ENCODE peak calls at places on chromosome 15, in four cellular contexts. H, J, C and M are unnamed samples.

GRCh38 chr15:38069506-38069905 is 135.1 kb downstream of the TMCO5A start:
- DNase-seq in J (peak; percentile 95), H (peak; percentile 91), C (no peak), M (no peak)

GRCh38 chr15:89815769-89816168 is 1.1 kb upstream of the ANPEP start:
- DNase-seq in C (no peak), H (no peak), J (no peak), M (no peak)

GRCh38 chr15:84725001-84725491 is 9.1 kb upstream of the SEC11A start:
- DNase-seq in C (no peak), J (peak; percentile 52), H (peak; percentile 76), M (no peak)

GRCh38 chr15:63870403-63871209 is 36.9 kb upstream of the HERC1 start:
- DNase-seq in H (peak; percentile 82), J (peak; percentile 84), C (no peak), M (peak; percentile 54)

GRCh38 chr15:31221936-31222515 is 104.6 kb upstream of the KLF13 start:
- DNase-seq in H (no peak), J (no peak), C (no peak), M (no peak)

GRCh38 chr15:38257676-38258075 is 5.0 kb downstream of the SPRED1 start:
- DNase-seq in C (no peak), J (no peak), H (no peak), M (no peak)

GRCh38 chr15:59249816-59250215 is 43.2 kb downstream of the LDHAL6B start:
- DNase-seq in J (no peak), H (no peak), C (no peak), M (no peak)

GRCh38 chr15:87348746-87349145 is 907.8 kb downstream of the NTRK3 start:
- DNase-seq in C (no peak), J (peak; percentile 35), H (peak; percentile 64), M (no peak)

GRCh38 chr15:32659340-32659831 is 17.9 kb downstream of the SCG5 start:
- DNase-seq in C (no peak), J (peak; percentile 85), H (peak; percentile 84), M (no peak)

GRCh38 chr15:100124936-100125626 is 216.7 kb downstream of the ADAMTS17 start:
- DNase-seq in C (peak; percentile 56), J (no peak), H (no peak), M (no peak)

GRCh38 chr15:25738171-25738792 is 124.8 kb downstream of the ATP10A start:
- DNase-seq in H (peak; percentile 13), J (peak; percentile 40), C (no peak), M (no peak)

GRCh38 chr15:51924146-51925068 is 47.2 kb downstream of the LEO1 start:
- DNase-seq in H (no peak), J (no peak), C (no peak), M (no peak)

GRCh38 chr15:68112711-68113110 is 58.6 kb downstream of the PIAS1 start:
- DNase-seq in C (no peak), H (peak; percentile 36), J (peak; percentile 24), M (no peak)

GRCh38 chr15:68478853-68479252 is 46.9 kb upstream of the ITGA11 start:
- DNase-seq in H (no peak), J (no peak), C (no peak), M (no peak)

GRCh38 chr15:34085746-34086145 is 15.9 kb downstream of the EMC7 start:
- DNase-seq in J (peak; percentile 29), C (no peak), H (peak; percentile 62), M (peak; percentile 16)

GRCh38 chr15:31361764-31362120 is 35.1 kb downstream of the KLF13 start:
- DNase-seq in H (no peak), J (no peak), C (no peak), M (no peak)

GRCh38 chr15:78440375-78441373 is 2.7 kb downstream of the IREB2 start:
- DNase-seq in J (no peak), H (no peak), C (peak; percentile 11), M (no peak)

GRCh38 chr15:58875343-58875742 is 58.1 kb downstream of the SLTM start:
- DNase-seq in H (no peak), C (no peak), J (no peak), M (no peak)

GRCh38 chr15:101697488-101697887 is 26.8 kb downstream of the TARS3 start:
- DNase-seq in J (no peak), H (no peak), C (no peak), M (no peak)

GRCh38 chr15:73989001-73989798 is 2.9 kb downstream of the STOML1 start:
- DNase-seq in H (peak; percentile 90), C (no peak), J (peak; percentile 86), M (peak; percentile 36)

GRCh38 chr15:87403973-87404372 is 852.6 kb downstream of the NTRK3 start:
- DNase-seq in H (no peak), C (no peak), J (no peak), M (no peak)

GRCh38 chr15:39860200-39860599 is 59.9 kb downstream of the GPR176 start:
- DNase-seq in J (no peak), C (no peak), H (no peak), M (no peak)

DNA sequence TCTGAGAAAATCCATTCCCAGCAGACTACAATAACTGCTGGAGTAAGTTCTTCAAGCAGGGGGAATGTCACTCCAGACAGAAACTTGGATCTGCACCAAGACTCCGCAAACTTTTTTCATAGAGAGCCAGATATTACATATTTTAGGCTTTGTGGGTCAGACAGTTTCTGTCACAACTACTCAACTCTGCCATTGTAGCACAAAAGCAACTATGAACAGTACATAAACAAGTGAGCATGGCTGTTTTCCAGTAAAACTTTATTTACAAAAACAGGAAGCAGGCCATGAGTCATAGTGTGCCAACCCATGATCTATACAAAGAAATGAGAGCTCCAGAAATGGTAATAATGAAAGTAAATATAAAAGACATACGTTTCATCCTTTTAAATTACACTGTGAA is 223.2 kb upstream of the CGNL1 start:
- DNase-seq in H (peak; percentile 56), J (peak; percentile 87), C (no peak), M (no peak)
- H3K4me3 ChIP-seq in H (no peak overlapping the region), J (no peak overlapping the region), C (no peak overlapping the region), M (no peak overlapping the region)

GRCh38 chr15:92822216-92823144 is 77.6 kb upstream of the CHD2 start:
- DNase-seq in H (peak; percentile 39), C (no peak), J (no peak), M (no peak)
- H3K4me3 ChIP-seq in H (no peak overlapping the region), C (no peak overlapping the region), J (no peak overlapping the region), M (no peak overlapping the region)

GRCh38 chr15:48537277-48538113 is 108.0 kb downstream of the FBN1 start:
- DNase-seq in H (no peak), C (no peak), J (peak; percentile 55), M (no peak)
- H3K4me3 ChIP-seq in H (no peak overlapping the region), C (no peak overlapping the region), J (no peak overlapping the region), M (no peak overlapping the region)

GRCh38 chr15:70437882-70438331 is 325.5 kb downstream of the UACA start:
- DNase-seq in C (no peak), J (no peak), H (no peak), M (no peak)
- H3K4me3 ChIP-seq in C (no peak overlapping the region), J (no peak overlapping the region), H (no peak overlapping the region), M (no peak overlapping the region)

GRCh38 chr15:81514769-81515168 is 140.8 kb upstream of the TMC3 start:
- DNase-seq in C (no peak), J (no peak), H (no peak), M (no peak)

GRCh38 chr15:81516461-81516860 is 142.4 kb upstream of the TMC3 start:
- DNase-seq in J (peak; percentile 51), C (no peak), H (peak; percentile 75), M (no peak)

GRCh38 chr15:81520480-81520879 is 146.5 kb upstream of the TMC3 start:
- DNase-seq in H (no peak), C (no peak), J (no peak), M (no peak)

GRCh38 chr15:81511160-81511559 is 137.1 kb upstream of the TMC3 start:
- DNase-seq in H (peak; percentile 81), C (no peak), J (peak; percentile 53), M (no peak)

GRCh38 chr15:81516012-81516411 is 142.0 kb upstream of the TMC3 start:
- DNase-seq in J (peak; percentile 18), C (no peak), H (peak; percentile 21), M (no peak)
- H3K4me3 ChIP-seq in J (no peak overlapping the region), C (no peak overlapping the region), H (no peak overlapping the region), M (no peak overlapping the region)

DNA sequence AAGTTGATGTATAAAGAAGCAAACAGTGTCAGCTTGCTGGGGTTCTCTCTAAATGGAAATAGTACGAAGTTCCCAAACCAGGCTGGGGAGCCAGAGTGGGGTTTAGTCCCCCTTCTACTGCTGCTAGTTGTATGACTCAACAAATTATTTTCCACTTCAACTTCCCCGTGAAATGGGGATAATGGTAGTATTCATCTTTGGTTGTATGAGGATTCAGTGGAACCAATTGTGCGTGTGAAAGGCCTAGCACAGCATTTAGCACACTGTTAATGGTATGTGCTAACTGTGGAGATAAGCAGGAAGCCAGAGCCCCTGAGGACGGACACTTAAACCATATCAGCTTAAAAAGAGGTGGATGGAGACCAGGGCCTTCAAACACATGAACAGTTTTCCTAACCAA is 4.2 kb downstream of the SORD start:
- DNase-seq in J (no peak), C (no peak), H (peak; percentile 4), M (no peak)
- H3K4me3 ChIP-seq in J (no peak overlapping the region), C (no peak overlapping the region), H (no peak overlapping the region), M (no peak overlapping the region)

GRCh38 chr15:77064539-77065308 is 6.2 kb downstream of the TSPAN3 start:
- DNase-seq in J (peak; percentile 78), C (no peak), H (peak; percentile 75), M (no peak)
- H3K4me3 ChIP-seq in J (no peak overlapping the region), C (no peak overlapping the region), H (no peak overlapping the region), M (no peak overlapping the region)

GRCh38 chr15:83653288-83653638 is 660 bp upstream of the ADAMTSL3 start:
- DNase-seq in C (no peak), H (peak; percentile 6), J (no peak), M (no peak)
- H3K4me3 ChIP-seq in C (peak overlapping the region; percentile 80), H (no peak overlapping the region), J (no peak overlapping the region), M (no peak overlapping the region)

GRCh38 chr15:75045332-75046015 is 22.1 kb downstream of the PPCDC start:
- DNase-seq in J (no peak), H (no peak), C (no peak), M (no peak)

GRCh38 chr15:75038948-75039533 is 15.7 kb downstream of the PPCDC start:
- DNase-seq in J (no peak), H (no peak), C (no peak), M (no peak)

GRCh38 chr15:75044258-75044878 is 21.0 kb downstream of the PPCDC start:
- DNase-seq in J (no peak), H (no peak), C (no peak), M (no peak)

GRCh38 chr15:75043509-75044257 is 20.3 kb downstream of the PPCDC start:
- DNase-seq in J (peak; percentile 100), C (peak; percentile 100), H (peak; percentile 99), M (peak; percentile 98)

DNA sequence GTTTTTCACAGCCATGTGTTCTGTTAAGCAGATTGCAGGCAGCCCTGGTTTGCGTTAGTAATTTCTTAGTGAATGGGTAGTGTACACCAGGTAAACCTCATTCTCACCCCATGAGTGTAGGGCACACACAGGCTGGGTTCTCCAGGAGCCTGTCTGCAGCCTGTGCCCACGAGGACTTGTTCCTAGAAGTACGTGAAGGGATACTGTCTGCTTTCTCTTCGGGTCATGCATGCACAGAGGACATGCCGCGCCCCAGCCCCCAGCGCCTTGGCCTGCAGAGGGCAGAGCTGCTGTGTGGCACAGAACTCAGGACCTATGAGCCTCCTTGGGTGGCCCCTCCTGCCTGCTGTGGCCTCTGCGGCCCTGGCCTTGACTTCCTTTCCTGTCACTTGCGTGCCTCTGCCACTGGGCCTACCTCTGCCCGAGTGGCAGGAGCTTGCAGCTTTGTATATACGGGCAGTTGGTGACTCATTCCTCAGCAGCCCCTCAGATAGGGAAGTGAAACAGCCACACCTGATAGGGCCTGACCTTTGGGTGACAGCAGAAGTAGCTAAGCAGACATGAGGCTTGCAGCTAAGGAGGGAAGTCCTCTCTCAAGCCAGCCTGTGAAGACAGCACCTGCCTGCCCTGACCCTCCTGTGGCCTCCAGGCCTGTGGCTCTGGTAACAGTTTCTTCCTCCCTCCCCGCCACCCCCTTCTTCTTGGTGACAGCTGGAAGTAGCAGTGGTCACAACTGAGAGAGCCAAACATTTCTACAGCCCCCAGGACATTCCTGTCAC is 19.5 kb downstream of the PPCDC start:
- DNase-seq in H (peak; percentile 44), C (peak; percentile 90), J (peak; percentile 59), M (no peak)
- H3K4me3 ChIP-seq in H (no peak overlapping the region), C (peak overlapping the region; percentile 28), J (no peak overlapping the region), M (no peak overlapping the region)